ENCODE peak calls at places on chromosomes 5 and 9, in eight cellular contexts. Q is IMR-90, L is HepG2, S is GM12878, V is heart left ventricle, G is right lobe of liver, K is upper lobe of left lung, M is A549. I is an unnamed sample.

GRCh38 chr5:178230879-178231735 is 1.5 kb downstream of the PHYKPL start:
- ATAC-seq in G (peak; percentile 67), M (no peak), V (no peak), L (peak; percentile 5), S (peak; percentile 2), Q (no peak), K (peak; percentile 23), I (no peak)

GRCh38 chr5:32165597-32165996 is 8.5 kb downstream of the GOLPH3 start:
- ATAC-seq in L (peak; percentile 77), K (no peak), Q (no peak), S (peak; percentile 21), M (no peak), G (peak; percentile 46), V (no peak), I (no peak)

GRCh38 chr9:72338631-72339030 is 26.4 kb downstream of the ZFAND5 start:
- ATAC-seq in L (no peak), Q (no peak), G (no peak), M (no peak), S (no peak), K (no peak), V (no peak), I (no peak)

GRCh38 chr5:14229181-14229580 is 86.0 kb downstream of the TRIO start:
- ATAC-seq in M (peak; percentile 26), S (peak; percentile 38), K (no peak), V (peak; percentile 74), G (peak; percentile 45), Q (no peak), L (peak; percentile 40), I (no peak)

GRCh38 chr9:15191358-15191757 is 115.7 kb downstream of the TTC39B start:
- ATAC-seq in K (no peak), M (no peak), V (no peak), Q (no peak), L (no peak), S (peak; percentile 46), G (no peak), I (no peak)

GRCh38 chr9:129178579-129178909 is 483 bp upstream of the IER5L start:
- ATAC-seq in K (no peak), Q (no peak), M (no peak), G (no peak), V (no peak), L (no peak), S (no peak), I (no peak)

GRCh38 chr5:146395233-146395632 is 51.9 kb upstream of the TCERG1 start:
- ATAC-seq in G (no peak), S (no peak), L (no peak), M (no peak), Q (no peak), K (no peak), V (no peak), I (no peak)

GRCh38 chr9:96417051-96417586 is 1.1 kb downstream of the ZNF367 start:
- ATAC-seq in G (peak; percentile 61), M (peak; percentile 1), Q (peak; percentile 3), S (peak; percentile 0), K (peak; percentile 53), V (no peak), L (peak; percentile 17), I (peak; percentile 23)

GRCh38 chr5:148011407-148012124 is 52.2 kb upstream of the SPINK5 start:
- ATAC-seq in K (peak; percentile 39), L (no peak), G (no peak), M (no peak), Q (no peak), V (no peak), S (no peak), I (no peak)

GRCh38 chr5:80705801-80706200 is 51.0 kb upstream of the DHFR start:
- ATAC-seq in S (no peak), L (no peak), K (no peak), Q (peak; percentile 45), V (no peak), M (no peak), G (no peak), I (no peak)

GRCh38 chr9:98808411-98808815 is 943 bp downstream of the GALNT12 start:
- ATAC-seq in V (no peak), S (peak; percentile 45), K (peak; percentile 16), M (no peak), Q (no peak), L (no peak), G (peak; percentile 9), I (no peak)

GRCh38 chr5:145500712-145501111 is 334.4 kb downstream of the PRELID2 start:
- ATAC-seq in V (no peak), M (no peak), L (no peak), K (no peak), G (no peak), S (no peak), Q (no peak), I (no peak)

GRCh38 chr5:55533806-55534435 is 843 bp downstream of the PLPP1 start:
- ATAC-seq in S (peak; percentile 82), L (peak; percentile 89), Q (peak; percentile 50), M (peak; percentile 81), V (peak; percentile 3), G (peak; percentile 56), K (peak; percentile 74), I (peak; percentile 26)

GRCh38 chr5:55538621-55539020 is 3.9 kb upstream of the PLPP1 start:
- ATAC-seq in M (no peak), L (no peak), K (no peak), S (no peak), V (no peak), Q (no peak), G (no peak), I (no peak)

GRCh38 chr5:55540024-55540423 is 5.3 kb upstream of the PLPP1 start:
- ATAC-seq in V (no peak), G (no peak), L (no peak), M (no peak), Q (peak; percentile 38), S (peak; percentile 41), K (no peak), I (no peak)

GRCh38 chr5:55534436-55535198 is at the start of gene PLPP1:
- ATAC-seq in V (peak; percentile 93), S (peak; percentile 89), Q (peak; percentile 95), L (peak; percentile 92), G (peak; percentile 93), K (peak; percentile 98), M (peak; percentile 93), I (peak; percentile 96)

DNA sequence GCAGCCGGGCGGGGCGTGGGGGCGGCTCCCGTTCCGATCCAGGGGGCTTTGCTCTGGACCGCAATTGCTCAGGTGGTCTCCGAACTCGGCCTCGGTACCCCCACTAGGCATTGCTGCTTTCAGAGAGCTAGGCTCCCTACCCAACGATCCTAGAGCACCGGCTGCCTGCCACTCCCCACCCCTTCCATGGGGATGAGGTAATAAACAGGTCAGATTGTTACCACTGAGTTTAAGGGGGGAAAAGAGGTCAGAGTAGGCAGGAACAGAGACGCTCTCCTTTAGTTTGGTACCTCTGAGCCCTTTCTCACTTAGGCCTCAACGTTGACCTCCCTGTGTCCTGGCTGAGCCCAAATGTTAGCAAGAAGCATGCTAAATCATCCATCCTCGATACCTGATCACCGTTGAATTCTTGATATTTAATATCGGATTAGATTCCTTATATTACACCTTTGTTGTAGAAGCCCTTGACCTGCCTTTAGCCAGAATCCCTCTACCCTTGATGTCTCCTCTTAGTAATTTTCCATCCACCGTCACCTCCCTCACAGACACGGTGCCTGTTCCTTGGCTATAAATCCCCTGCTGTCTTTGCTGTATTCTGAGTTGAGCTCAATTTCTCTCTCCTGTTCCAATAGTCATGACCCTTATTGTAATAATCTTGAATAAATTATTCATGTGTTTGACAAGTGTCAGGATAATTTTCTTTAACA is 588 bp upstream of the PLPP1 start:
- ATAC-seq in S (peak; percentile 17), L (peak; percentile 25), M (peak; percentile 58), K (peak; percentile 49), V (peak; percentile 9), Q (peak; percentile 10), G (peak; percentile 48), I (peak; percentile 50)
- TF ChIP-seq POLR2A in S (no peak), L (no peak), M (no peak), K (no peak), V (no peak), Q (no peak), G (no peak), I (no peak)

DNA sequence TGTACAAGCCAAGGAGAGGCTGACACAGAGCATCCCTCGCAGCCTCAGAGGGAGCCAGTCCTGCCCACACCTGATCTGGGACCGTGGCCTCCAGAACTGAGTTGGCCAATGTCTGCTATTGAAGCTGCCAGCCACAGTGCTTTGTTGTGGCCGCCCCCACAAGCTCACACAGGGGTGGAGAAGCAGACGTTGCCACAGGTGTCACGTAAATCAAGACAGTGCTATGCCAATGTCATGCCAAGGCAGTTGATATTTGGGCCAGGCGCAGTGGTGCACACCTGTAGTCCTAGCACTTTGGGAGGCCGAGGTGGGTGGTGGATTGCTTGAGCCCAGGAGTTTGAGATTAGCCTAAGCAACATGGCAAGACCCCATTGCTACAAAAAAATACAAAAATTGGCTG is 17.3 kb upstream of the TERT start:
- ATAC-seq in M (no peak), K (no peak), S (no peak), L (no peak), G (no peak), Q (no peak), V (no peak), I (no peak)
- H3K4me1 ChIP-seq in M (peaks cover 13% of the 10 kb centered on the region), K (peaks cover 26% of the 10 kb centered on the region), S (peaks cover 47% of the 10 kb centered on the region), L (peaks cover 20% of the 10 kb centered on the region), G (peaks cover 2% of the 10 kb centered on the region), Q (no peaks in the 10 kb centered on the region), V (no peaks in the 10 kb centered on the region), I (no peaks in the 10 kb centered on the region)

DNA sequence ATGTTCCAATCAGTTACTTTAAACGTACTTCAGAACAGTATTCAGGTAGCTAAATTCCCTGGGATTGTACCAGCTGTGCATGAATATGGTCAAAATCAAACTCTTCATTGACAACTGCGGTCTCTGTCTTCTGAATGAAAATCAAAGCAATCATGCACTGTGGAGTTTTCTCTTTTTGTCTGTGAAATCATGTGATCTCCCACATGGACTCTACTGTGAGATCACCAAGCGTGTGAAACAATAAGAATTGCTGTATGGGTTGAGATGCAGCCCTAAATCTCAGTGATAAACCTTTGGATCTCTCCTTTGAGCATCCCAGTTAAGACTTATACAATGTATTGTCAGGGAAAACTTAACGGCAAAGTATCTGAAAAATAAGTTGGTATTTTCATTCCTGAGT is 6.1 kb downstream of the NRG2 start:
- ATAC-seq in L (no peak), V (no peak), Q (no peak), K (no peak), M (no peak), G (no peak), S (no peak), I (no peak)
- H3K27ac ChIP-seq in L (no peak overlapping the region), V (no peak overlapping the region), Q (no peak overlapping the region), K (no peak overlapping the region), M (no peak overlapping the region), G (no peak overlapping the region), S (peak overlapping the region; percentile 45), I (no peak overlapping the region)

GRCh38 chr5:142108432-142109355 is at the start of gene NDFIP1:
- ATAC-seq in Q (peak; percentile 99), V (peak; percentile 89), L (peak; percentile 98), S (peak; percentile 99), K (peak; percentile 98), G (peak; percentile 96), M (peak; percentile 99), I (peak; percentile 98)

GRCh38 chr5:142109356-142110045 is 922 bp downstream of the NDFIP1 start:
- ATAC-seq in K (peak; percentile 5), L (peak; percentile 2), G (peak; percentile 2), Q (no peak), M (peak; percentile 5), S (no peak), V (no peak), I (no peak)

GRCh38 chr5:142110988-142111687 is 2.6 kb downstream of the NDFIP1 start:
- ATAC-seq in G (no peak), M (no peak), K (no peak), Q (no peak), L (no peak), V (no peak), S (no peak), I (no peak)

GRCh38 chr5:142107729-142108431 is 699 bp upstream of the NDFIP1 start:
- ATAC-seq in Q (no peak), S (no peak), G (no peak), L (no peak), M (no peak), V (no peak), K (no peak), I (no peak)

GRCh38 chr5:142110046-142110531 is 1.5 kb downstream of the NDFIP1 start:
- ATAC-seq in Q (peak; percentile 8), K (peak; percentile 31), S (peak; percentile 42), V (no peak), G (peak; percentile 30), L (no peak), M (no peak), I (no peak)
- TF ChIP-seq POLR2A in Q (no peak), K (no peak), S (no peak), V (no peak), G (no peak), L (no peak), M (no peak), I (no peak)

I was measured in gastroesophageal sphincter.